ENCODE peak calls at places on chromosome 6, in four cellular contexts. One of them, this sample, is unnamed.

GRCh38 chr6:43570876-43571441 is 4.9 kb downstream of the XPO5 start:
- DNase-seq in K562: no peak
- DNase-seq in HepG2: no peak
- DNase-seq in H1: no peak
- DNase-seq in this sample: no peak

GRCh38 chr6:101847690-101848089 is 454.2 kb downstream of the GRIK2 start:
- DNase-seq in K562: no peak
- DNase-seq in HepG2: no peak
- DNase-seq in H1: peak; percentile 13
- DNase-seq in this sample: no peak

GRCh38 chr6:125639621-125640020 is 109.8 kb upstream of the HEY2 start:
- DNase-seq in K562: no peak
- DNase-seq in HepG2: no peak
- DNase-seq in H1: no peak
- DNase-seq in this sample: peak; percentile 49

GRCh38 chr6:158013904-158014504 is 32.3 kb downstream of the SYNJ2 start:
- DNase-seq in K562: no peak
- DNase-seq in HepG2: no peak
- DNase-seq in H1: no peak
- DNase-seq in this sample: no peak

GRCh38 chr6:1662532-1662931 is 52.8 kb downstream of the FOXC1 start:
- DNase-seq in K562: no peak
- DNase-seq in HepG2: no peak
- DNase-seq in H1: no peak
- DNase-seq in this sample: no peak

GRCh38 chr6:26335631-26336323 is 29.2 kb upstream of the BTN3A2 start:
- DNase-seq in K562: no peak
- DNase-seq in HepG2: no peak
- DNase-seq in H1: no peak
- DNase-seq in this sample: no peak

GRCh38 chr6:137864812-137865508 is 2.1 kb upstream of the TNFAIP3 start:
- DNase-seq in K562: no peak
- DNase-seq in HepG2: peak; percentile 46
- DNase-seq in H1: no peak
- DNase-seq in this sample: no peak

GRCh38 chr6:24660100-24660499 is 6.6 kb downstream of the TDP2 start:
- DNase-seq in K562: no peak
- DNase-seq in HepG2: no peak
- DNase-seq in H1: no peak
- DNase-seq in this sample: no peak

GRCh38 chr6:170063431-170063830 is 227.4 kb downstream of the DLL1 start:
- DNase-seq in K562: no peak
- DNase-seq in HepG2: no peak
- DNase-seq in H1: no peak
- DNase-seq in this sample: no peak

GRCh38 chr6:113997106-113997505 is 26.2 kb upstream of the HDAC2 start:
- DNase-seq in K562: no peak
- DNase-seq in HepG2: no peak
- DNase-seq in H1: no peak
- DNase-seq in this sample: peak; percentile 58

GRCh38 chr6:16060039-16060438 is 68.8 kb upstream of the MYLIP start:
- DNase-seq in K562: no peak
- DNase-seq in HepG2: no peak
- DNase-seq in H1: no peak
- DNase-seq in this sample: no peak

GRCh38 chr6:160788806-160789205 is 86.8 kb downstream of the PLG start:
- DNase-seq in K562: no peak
- DNase-seq in HepG2: no peak
- DNase-seq in H1: no peak
- DNase-seq in this sample: no peak

GRCh38 chr6:142592876-142593275 is 291.1 kb downstream of the ADGRG6 start:
- DNase-seq in K562: no peak
- DNase-seq in HepG2: no peak
- DNase-seq in H1: no peak
- DNase-seq in this sample: no peak

GRCh38 chr6:53043626-53044025 is 21.6 kb upstream of the FBXO9 start:
- DNase-seq in K562: no peak
- DNase-seq in HepG2: no peak
- DNase-seq in H1: no peak
- DNase-seq in this sample: no peak

GRCh38 chr6:64145658-64146057 is 510.1 kb downstream of the PHF3 start:
- DNase-seq in K562: no peak
- DNase-seq in HepG2: no peak
- DNase-seq in H1: no peak
- DNase-seq in this sample: no peak

GRCh38 chr6:156279306-156279969 is 497.7 kb upstream of the ARID1B start:
- DNase-seq in K562: no peak
- DNase-seq in HepG2: no peak
- DNase-seq in H1: no peak
- DNase-seq in this sample: peak; percentile 66

GRCh38 chr6:152094992-152095592 is 287.6 kb downstream of the ESR1 start:
- DNase-seq in K562: peak; percentile 46
- DNase-seq in HepG2: peak; percentile 45
- DNase-seq in H1: peak; percentile 19
- DNase-seq in this sample: peak; percentile 97

GRCh38 chr6:47832386-47833080 is 50.7 kb downstream of the OPN5 start:
- DNase-seq in K562: no peak
- DNase-seq in HepG2: no peak
- DNase-seq in H1: no peak
- DNase-seq in this sample: no peak

GRCh38 chr6:107105511-107106116 is 9.7 kb downstream of the BEND3 start:
- DNase-seq in K562: no peak
- DNase-seq in HepG2: no peak
- DNase-seq in H1: no peak
- DNase-seq in this sample: peak; percentile 25

GRCh38 chr6:152775441-152775840 is 24.8 kb downstream of the VIP start:
- DNase-seq in K562: no peak
- DNase-seq in HepG2: no peak
- DNase-seq in H1: no peak
- DNase-seq in this sample: no peak

GRCh38 chr6:27242589-27243265 is 4.8 kb upstream of the PRSS16 start:
- DNase-seq in K562: no peak
- DNase-seq in HepG2: no peak
- DNase-seq in H1: no peak
- DNase-seq in this sample: no peak

GRCh38 chr6:168385858-168386735 is 54.9 kb upstream of the SMOC2 start:
- DNase-seq in K562: no peak
- DNase-seq in HepG2: no peak
- DNase-seq in H1: no peak
- DNase-seq in this sample: no peak

GRCh38 chr6:163837681-163838431 is 423.3 kb downstream of the QKI start:
- DNase-seq in K562: no peak
- DNase-seq in HepG2: no peak
- DNase-seq in H1: no peak
- DNase-seq in this sample: no peak

GRCh38 chr6:136501081-136501480 is 49.1 kb downstream of the MAP7 start:
- DNase-seq in K562: no peak
- DNase-seq in HepG2: no peak
- DNase-seq in H1: no peak
- DNase-seq in this sample: no peak

GRCh38 chr6:39191236-39191930 is 37.9 kb downstream of the KCNK5 start:
- DNase-seq in K562: no peak
- DNase-seq in HepG2: no peak
- DNase-seq in H1: no peak
- DNase-seq in this sample: no peak

GRCh38 chr6:157246048-157246630 is 77.2 kb downstream of the TMEM242 start:
- DNase-seq in K562: no peak
- DNase-seq in HepG2: no peak
- DNase-seq in H1: no peak
- DNase-seq in this sample: no peak

GRCh38 chr6:156948240-156948639 is 171.1 kb downstream of the ARID1B start:
- DNase-seq in K562: no peak
- DNase-seq in HepG2: no peak
- DNase-seq in H1: no peak
- DNase-seq in this sample: no peak

GRCh38 chr6:104229057-104229456 is 630.7 kb downstream of the HACE1 start:
- DNase-seq in K562: no peak
- DNase-seq in HepG2: no peak
- DNase-seq in H1: no peak
- DNase-seq in this sample: no peak

GRCh38 chr6:101545171-101545570 is 151.7 kb downstream of the GRIK2 start:
- DNase-seq in K562: no peak
- DNase-seq in HepG2: no peak
- DNase-seq in H1: no peak
- DNase-seq in this sample: no peak

GRCh38 chr6:74851598-74851997 is 354.3 kb downstream of the COL12A1 start:
- DNase-seq in K562: no peak
- DNase-seq in HepG2: no peak
- DNase-seq in H1: no peak
- DNase-seq in this sample: no peak

GRCh38 chr6:35736293-35736894 is 438 bp upstream of the ARMC12 start:
- DNase-seq in K562: peak; percentile 87
- DNase-seq in HepG2: peak; percentile 60
- DNase-seq in H1: no peak
- DNase-seq in this sample: peak; percentile 54

GRCh38 chr6:73866305-73866704 is 170.3 kb downstream of the CD109 start:
- DNase-seq in K562: no peak
- DNase-seq in HepG2: no peak
- DNase-seq in H1: no peak
- DNase-seq in this sample: no peak

GRCh38 chr6:41111017-41111416 is 38.2 kb downstream of the NFYA start:
- DNase-seq in K562: no peak
- DNase-seq in HepG2: no peak
- DNase-seq in H1: no peak
- DNase-seq in this sample: no peak

GRCh38 chr6:37242429-37243052 is 15.0 kb upstream of the TBC1D22B start:
- DNase-seq in K562: peak; percentile 59
- DNase-seq in HepG2: peak; percentile 82
- DNase-seq in H1: no peak
- DNase-seq in this sample: peak; percentile 97

GRCh38 chr6:7154341-7155139 is 46.8 kb downstream of the RREB1 start:
- DNase-seq in K562: no peak
- DNase-seq in HepG2: no peak
- DNase-seq in H1: no peak
- DNase-seq in this sample: no peak

GRCh38 chr6:7155871-7156579 is 48.3 kb downstream of the RREB1 start:
- DNase-seq in K562: no peak
- DNase-seq in HepG2: no peak
- DNase-seq in H1: no peak
- DNase-seq in this sample: no peak

GRCh38 chr6:7153807-7154206 is 46.0 kb downstream of the RREB1 start:
- DNase-seq in K562: peak; percentile 64
- DNase-seq in HepG2: no peak
- DNase-seq in H1: no peak
- DNase-seq in this sample: no peak

GRCh38 chr6:7157752-7158616 is 50.2 kb downstream of the RREB1 start:
- DNase-seq in K562: no peak
- DNase-seq in HepG2: no peak
- DNase-seq in H1: no peak
- DNase-seq in this sample: no peak

GRCh38 chr6:7156666-7157278 is 49.0 kb downstream of the RREB1 start:
- DNase-seq in K562: no peak
- DNase-seq in HepG2: no peak
- DNase-seq in H1: no peak
- DNase-seq in this sample: no peak
- H2AFZ ChIP-seq in K562: no peak overlapping the region
- H2AFZ ChIP-seq in HepG2: no peak overlapping the region
- H2AFZ ChIP-seq in H1: no peak overlapping the region
- H2AFZ ChIP-seq in this sample: no peak overlapping the region

GRCh38 chr6:127023001-127023778 is 95.3 kb upstream of the RSPO3 start:
- DNase-seq in K562: no peak
- DNase-seq in HepG2: peak; percentile 93
- DNase-seq in H1: no peak
- DNase-seq in this sample: no peak

GRCh38 chr6:127026247-127026646 is 92.2 kb upstream of the RSPO3 start:
- DNase-seq in K562: no peak
- DNase-seq in HepG2: no peak
- DNase-seq in H1: no peak
- DNase-seq in this sample: no peak

GRCh38 chr6:127019828-127020227 is 98.6 kb upstream of the RSPO3 start:
- DNase-seq in K562: no peak
- DNase-seq in HepG2: no peak
- DNase-seq in H1: no peak
- DNase-seq in this sample: no peak

GRCh38 chr6:127022297-127022696 is 96.2 kb upstream of the RSPO3 start:
- DNase-seq in K562: no peak
- DNase-seq in HepG2: peak; percentile 76
- DNase-seq in H1: no peak
- DNase-seq in this sample: no peak
- TF ChIP-seq JUN in K562: no peak
- TF ChIP-seq JUN in HepG2: no peak
- TF ChIP-seq JUN in H1: no peak
- TF ChIP-seq JUN in this sample: no peak

GRCh38 chr6:46815130-46815529 is 21.9 kb downstream of the MEP1A start:
- DNase-seq in K562: no peak
- DNase-seq in HepG2: no peak
- DNase-seq in H1: no peak
- DNase-seq in this sample: no peak
- H2AFZ ChIP-seq in K562: no peak overlapping the region
- H2AFZ ChIP-seq in HepG2: no peak overlapping the region
- H2AFZ ChIP-seq in H1: no peak overlapping the region
- H2AFZ ChIP-seq in this sample: no peak overlapping the region

DNA sequence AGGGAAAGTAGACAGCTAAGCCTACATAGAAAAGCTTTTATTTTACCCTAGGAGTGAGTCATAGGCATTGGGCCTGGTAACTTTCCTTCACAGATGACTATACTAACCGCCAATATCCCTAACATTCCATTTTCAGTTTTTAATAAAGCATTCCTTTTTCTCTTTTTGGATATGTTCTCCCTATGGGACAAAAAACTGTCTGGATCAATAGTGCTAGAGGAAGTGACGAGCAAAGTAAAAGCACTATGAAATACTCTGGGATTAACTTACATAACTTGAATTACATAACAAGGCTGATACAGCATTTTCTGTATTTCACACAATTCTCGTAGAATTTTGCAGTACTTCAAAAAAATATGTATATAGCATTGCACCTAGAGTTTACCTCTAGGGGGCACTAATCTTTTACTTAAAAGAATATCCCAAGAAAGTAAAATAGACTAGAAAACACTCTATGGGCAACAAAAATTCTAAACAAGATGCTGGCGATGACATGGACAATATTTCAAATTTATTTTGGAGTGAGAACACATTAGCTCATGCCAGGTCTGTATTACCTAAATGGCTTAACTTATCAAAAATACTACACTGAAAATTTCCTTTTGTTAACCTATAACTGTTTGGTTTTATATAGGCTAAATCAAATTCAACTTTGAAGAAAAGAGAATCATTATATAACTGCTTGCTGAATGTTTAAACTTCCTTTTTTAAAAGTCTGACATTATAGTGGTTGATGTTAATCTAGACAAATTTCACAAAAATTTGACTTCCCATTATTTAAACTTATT is 66.3 kb upstream of the DST start:
- DNase-seq in K562: peak; percentile 37
- DNase-seq in HepG2: peak; percentile 66
- DNase-seq in H1: no peak
- DNase-seq in this sample: peak; percentile 73
- TF ChIP-seq JUN in K562: no peak
- TF ChIP-seq JUN in HepG2: no peak
- TF ChIP-seq JUN in H1: no peak
- TF ChIP-seq JUN in this sample: peak; percentile 11